ENCODE peak calls at places on chromosomes 13 and 19, in ten cellular contexts. O is BJ, W is ascending aorta, E is colonic mucosa, P is heart right ventricle, K is GM23338, J is coronary artery, T is spleen, D is hepatocyte, C is foreskin keratinocyte. Z is an unnamed sample.

GRCh38 chr19:35037716-35038622 is 3.6 kb upstream of the HPN start:
- DNase-seq in O (no peak), K (no peak), J (no peak), W (peak; percentile 65), D (no peak), T (no peak), E (no peak), P (no peak), C (no peak), Z (no peak)

GRCh38 chr13:31035162-31035951 is 102.9 kb downstream of the TEX26 start:
- DNase-seq in D (no peak), C (no peak), P (peak; percentile 29), T (no peak), O (no peak), W (peak; percentile 52), J (peak; percentile 47), K (no peak), E (no peak), Z (no peak)

GRCh38 chr19:2315818-2316353 is 7.9 kb upstream of the LINGO3 start:
- DNase-seq in E (peak; percentile 59), O (no peak), C (no peak), T (peak; percentile 93), W (peak; percentile 80), P (peak; percentile 71), D (peak; percentile 71), K (peak; percentile 86), J (no peak), Z (no peak)

GRCh38 chr13:67158903-67159302 is 71.2 kb downstream of the PCDH9 start:
- DNase-seq in T (no peak), O (no peak), W (no peak), D (no peak), P (no peak), J (no peak), K (no peak), E (no peak), C (no peak), Z (no peak)

GRCh38 chr13:113471844-113472243 is 18.6 kb upstream of the ADPRHL1 start:
- DNase-seq in K (no peak), J (no peak), E (no peak), W (no peak), T (no peak), D (no peak), P (peak; percentile 53), O (no peak), C (no peak), Z (no peak)

GRCh38 chr19:43731346-43731745 is 15.5 kb downstream of the IRGC start:
- DNase-seq in T (no peak), J (no peak), K (no peak), E (no peak), W (no peak), O (no peak), C (no peak), P (no peak), D (no peak), Z (no peak)

GRCh38 chr13:27347373-27347772 is 76.7 kb downstream of the RASL11A start:
- DNase-seq in E (no peak), J (no peak), D (no peak), T (no peak), C (no peak), O (no peak), P (no peak), K (no peak), W (no peak), Z (no peak)

GRCh38 chr19:43532571-43532961 is 422 bp upstream of the ZNF575 start:
- DNase-seq in E (peak; percentile 90), T (peak; percentile 87), C (no peak), W (peak; percentile 79), O (no peak), K (no peak), P (no peak), J (peak; percentile 85), D (no peak), Z (peak; percentile 85)

GRCh38 chr19:3976495-3977241 is 5.8 kb upstream of the DAPK3 start:
- DNase-seq in O (no peak), P (peak; percentile 5), K (peak; percentile 7), E (no peak), W (no peak), T (no peak), J (no peak), D (no peak), C (no peak), Z (no peak)

GRCh38 chr13:38566526-38566925 is 120.4 kb upstream of the FREM2 start:
- DNase-seq in E (no peak), J (no peak), T (no peak), K (no peak), W (no peak), D (peak; percentile 39), O (no peak), P (no peak), C (no peak), Z (no peak)

DNA sequence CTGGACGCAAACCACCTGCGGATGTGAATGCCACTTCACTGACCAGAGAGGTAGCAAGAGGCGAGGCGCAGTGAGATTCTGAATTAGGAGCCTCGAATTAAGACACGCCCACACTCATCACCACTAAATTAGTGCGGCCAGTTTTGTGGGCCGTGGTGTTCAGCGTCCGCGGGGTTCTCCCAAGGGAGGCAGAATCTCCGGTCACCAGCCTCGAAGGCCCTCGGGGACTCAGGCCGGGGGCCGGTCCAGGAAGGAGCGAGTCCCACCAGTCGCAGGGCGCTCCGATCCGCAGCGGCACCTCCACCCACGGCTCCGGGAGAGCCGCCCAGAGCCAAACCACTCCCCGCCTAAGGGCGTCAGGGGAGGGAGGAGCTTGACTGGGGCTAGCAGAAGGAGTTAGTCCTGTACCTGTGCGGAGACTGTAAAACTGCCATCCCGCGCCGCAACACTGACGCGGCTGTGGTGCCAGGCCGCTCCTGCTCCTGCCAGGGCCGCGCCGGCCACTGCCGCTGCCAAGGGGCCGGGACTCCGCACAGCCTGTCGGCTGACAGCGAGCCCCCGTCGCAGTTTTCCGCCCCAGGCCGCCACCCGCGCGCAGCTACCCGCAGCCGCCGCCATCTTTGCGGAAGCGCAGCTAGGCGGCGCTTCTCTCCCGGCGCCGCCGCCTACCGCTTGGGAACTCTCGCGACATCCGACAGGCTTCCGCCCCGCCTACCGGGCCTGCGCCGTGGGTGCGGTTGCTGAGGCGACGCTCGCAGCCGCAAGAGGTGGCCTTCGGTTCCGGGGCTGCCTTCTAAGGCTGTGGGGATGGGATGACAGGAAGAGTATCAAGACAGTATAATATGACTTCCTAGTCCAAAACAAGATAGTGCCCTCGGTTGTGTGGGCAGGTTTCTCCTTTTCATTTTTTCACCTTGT is at the start of gene MICU2:
- DNase-seq in E (peak; percentile 94), D (peak; percentile 97), O (peak; percentile 67), W (peak; percentile 95), T (peak; percentile 99), K (peak; percentile 97), P (peak; percentile 94), J (peak; percentile 93), C (peak; percentile 95), Z (peak; percentile 94)
- TF ChIP-seq CTCF in E (no peak), D (no peak), O (peak; percentile 8), W (no peak), T (peak; percentile 57), K (no peak), P (no peak), J (no peak), C (peak; percentile 30), Z (no peak)

DNA sequence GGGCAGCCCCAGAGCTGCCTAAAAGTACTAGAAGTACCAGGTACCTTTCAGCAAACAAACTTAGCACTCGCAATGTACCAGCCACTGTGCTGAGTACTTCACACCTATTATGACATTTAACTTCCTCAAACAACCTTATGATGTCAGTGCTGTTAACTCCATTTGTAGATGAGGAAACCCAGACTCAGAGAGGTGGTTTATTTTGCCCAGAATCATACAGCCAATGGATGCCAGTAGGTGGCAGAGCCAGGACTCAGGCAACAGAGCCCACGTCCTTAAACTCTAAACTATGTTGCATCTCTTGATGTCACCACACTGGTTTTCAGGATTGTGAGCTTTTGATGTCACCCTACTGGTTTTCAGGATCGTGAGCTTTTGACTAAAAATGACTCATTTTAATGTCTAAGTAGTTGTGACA is 78.9 kb downstream of the FLT1 start:
- DNase-seq in T (no peak), K (no peak), E (no peak), D (no peak), P (no peak), O (no peak), W (no peak), J (no peak), C (no peak), Z (peak; percentile 8)
- TF ChIP-seq CTCF in T (no peak), K (peak; percentile 29), E (no peak), D (no peak), P (no peak), O (no peak), W (no peak), J (no peak), C (peak; percentile 6), Z (no peak)

GRCh38 chr13:84431646-84432045 is 549.4 kb upstream of the SLITRK1 start:
- DNase-seq in O (peak; percentile 22), P (no peak), T (no peak), E (no peak), D (no peak), W (no peak), C (peak; percentile 38), J (no peak), K (no peak), Z (no peak)

GRCh38 chr13:84430441-84430840 is 548.2 kb upstream of the SLITRK1 start:
- DNase-seq in J (no peak), T (no peak), O (no peak), C (no peak), E (no peak), W (no peak), P (no peak), K (no peak), D (no peak), Z (no peak)

GRCh38 chr13:84430015-84430414 is 547.7 kb upstream of the SLITRK1 start:
- DNase-seq in O (peak; percentile 51), W (no peak), C (peak; percentile 29), K (no peak), P (no peak), D (no peak), T (no peak), E (no peak), J (no peak), Z (peak; percentile 8)

DNA sequence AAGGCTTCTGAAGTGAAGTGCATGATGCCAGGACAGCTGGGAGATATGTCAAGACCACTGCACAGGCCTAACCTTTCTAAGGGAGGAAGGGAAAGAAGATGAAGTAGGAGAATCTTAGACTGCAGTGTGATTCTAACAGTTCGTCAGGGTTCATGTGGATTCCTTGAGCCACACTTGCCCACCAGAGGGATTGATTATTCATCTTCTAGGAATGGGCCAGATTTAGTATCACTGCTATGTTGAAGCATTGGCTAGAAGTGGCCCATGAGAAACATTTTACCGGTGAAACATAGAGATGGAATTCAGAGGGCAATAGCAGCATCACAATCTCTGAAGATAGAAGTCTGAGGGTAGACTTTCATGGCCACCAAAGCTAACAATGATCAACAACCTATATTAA is 550.8 kb upstream of the SLITRK1 start:
- DNase-seq in W (no peak), K (no peak), P (no peak), T (no peak), O (peak; percentile 39), D (no peak), J (no peak), C (peak; percentile 55), E (no peak), Z (no peak)
- TF ChIP-seq CTCF in W (no peak), K (no peak), P (no peak), T (no peak), O (peak; percentile 7), D (no peak), J (no peak), C (no peak), E (no peak), Z (no peak)

DNA sequence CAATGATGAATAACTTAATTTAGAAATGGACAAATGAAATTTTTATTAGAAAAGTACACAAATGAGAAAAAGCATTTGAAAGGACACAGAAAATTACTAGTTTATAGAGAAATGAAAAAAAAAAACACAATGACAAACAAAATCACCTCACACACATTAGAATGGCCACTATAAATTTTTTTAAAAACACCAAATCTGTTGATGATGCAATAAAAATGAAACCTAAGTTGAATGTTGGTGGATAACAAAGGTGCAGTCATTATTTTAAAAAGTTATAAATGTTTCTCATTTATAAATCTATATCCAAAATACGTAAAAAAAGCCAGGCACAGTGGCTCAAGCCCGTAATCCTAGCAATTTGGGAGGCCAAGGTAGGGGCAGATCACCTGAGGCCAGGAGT is 20.8 kb downstream of the ZNF626 start:
- DNase-seq in W (no peak), P (no peak), J (no peak), K (no peak), D (no peak), O (no peak), C (no peak), T (no peak), E (no peak), Z (no peak)
- TF ChIP-seq CTCF in W (no peak), P (no peak), J (no peak), K (no peak), D (no peak), O (no peak), C (no peak), T (no peak), E (no peak), Z (no peak)